ENCODE peak calls at places on chromosome 17, in four cellular contexts. T is activated CD4-positive, alpha-beta T cell treated with anti-CD3 and anti-CD28 coated beads for 24 hours; E is CD4-positive, alpha-beta memory T cell; B is NCI-H2029 treated with DMSO at 0.1 percent for 48 hours. A is an unnamed sample.

GRCh38 chr17:27315322-27315721 is 21.4 kb downstream of the WSB1 start:
- DNase-seq in T (no peak), E (no peak), B (peak), A (no peak)

GRCh38 chr17:80291260-80291659 is 30.6 kb downstream of the RNF213 start:
- DNase-seq in T (no peak), E (no peak), B (no peak), A (no peak)

GRCh38 chr17:1583569-1583968 is 21.0 kb upstream of the PITPNA start:
- DNase-seq in T (no peak), E (no peak), B (no peak), A (no peak)

GRCh38 chr17:50507871-50508572 is at the start of gene MYCBPAP:
- DNase-seq in T (peak), E (peak), B (no peak), A (peak)

GRCh38 chr17:5286846-5287245 is 4.8 kb downstream of the RABEP1 start:
- DNase-seq in T (no peak), E (no peak), B (no peak), A (no peak)

GRCh38 chr17:81481011-81481799 is 31.4 kb downstream of the ACTG1 start:
- DNase-seq in T (no peak), E (peak), B (peak), A (peak)

GRCh38 chr17:56786989-56787482 is 46.7 kb downstream of the C17orf67 start:
- DNase-seq in T (peak), E (no peak), B (no peak), A (no peak)

GRCh38 chr17:48747445-48748363 is 19.2 kb upstream of the HOXB13 start:
- DNase-seq in T (no peak), E (no peak), B (no peak), A (no peak)

GRCh38 chr17:72358465-72358864 is 237.6 kb downstream of the SOX9 start:
- DNase-seq in T (no peak), E (no peak), B (no peak), A (no peak)

GRCh38 chr17:50147841-50148225 is 2.6 kb downstream of the PPP1R9B start:
- DNase-seq in T (no peak), E (no peak), B (no peak), A (no peak)

GRCh38 chr17:69723741-69724140 is 309.2 kb downstream of the MAP2K6 start:
- DNase-seq in T (no peak), E (no peak), B (no peak), A (no peak)

GRCh38 chr17:1532836-1533602 is 16.6 kb upstream of the INPP5K start:
- DNase-seq in T (no peak), E (peak), B (no peak), A (peak)

GRCh38 chr17:61251939-61252865 is 147.4 kb upstream of the TBX2 start:
- DNase-seq in T (no peak), E (no peak), B (no peak), A (no peak)

GRCh38 chr17:4558311-4558972 is 1.9 kb downstream of the GGT6 start:
- DNase-seq in T (no peak), E (no peak), B (no peak), A (no peak)

GRCh38 chr17:13477180-13477611 is 124.5 kb downstream of the HS3ST3A1 start:
- DNase-seq in T (no peak), E (no peak), B (no peak), A (no peak)

GRCh38 chr17:77233635-77234334 is 93.0 kb downstream of the SEC14L1 start:
- DNase-seq in T (no peak), E (no peak), B (no peak), A (no peak)

GRCh38 chr17:14330492-14330920 is 29.6 kb downstream of the HS3ST3B1 start:
- DNase-seq in T (no peak), E (no peak), B (no peak), A (no peak)

GRCh38 chr17:50437409-50437808 is 11.4 kb downstream of the ACSF2 start:
- DNase-seq in T (no peak), E (no peak), B (no peak), A (no peak)

GRCh38 chr17:28551421-28552186 is 820 bp downstream of the UNC119 start:
- DNase-seq in T (no peak), E (no peak), B (no peak), A (no peak)

GRCh38 chr17:20315821-20316220 is 151.5 kb downstream of the LGALS9B start:
- DNase-seq in T (no peak), E (no peak), B (no peak), A (no peak)

A was measured in B cell.